ENCODE peak calls at places on chromosomes 6 and 20, in ten cellular contexts. One of them, this sample, is unnamed.

GRCh38 chr6:64949257-64949656 is 757.8 kb downstream of the EYS start:
- DNase-seq in GM19239: no peak
- DNase-seq in activated T-helper 1 cell treated with Interleukin-2 at 50 U/mL for 16 hours: no peak
- DNase-seq in DMS153: no peak
- DNase-seq in activated CD8-positive, alpha-beta memory T cell treated with anti-CD3 and anti-CD28 coated beads, Interleukin-2, amount 10 ng/mL, durations not matched to agents 7 days and 5 days: no peak
- DNase-seq in ovary: no peak
- DNase-seq in HT-29: no peak
- DNase-seq in omental fat pad: no peak
- DNase-seq in SHP77 treated with DMSO at 0.1 percent for 48 hours: no peak
- DNase-seq in epithelial cell of prostate: no peak
- DNase-seq in this sample: no peak

GRCh38 chr6:16108996-16109658 is 19.8 kb upstream of the MYLIP start:
- DNase-seq in ovary: no peak
- DNase-seq in HT-29: no peak
- DNase-seq in activated CD8-positive, alpha-beta memory T cell treated with anti-CD3 and anti-CD28 coated beads, Interleukin-2, amount 10 ng/mL, durations not matched to agents 7 days and 5 days: no peak
- DNase-seq in epithelial cell of prostate: no peak
- DNase-seq in DMS153: no peak
- DNase-seq in SHP77 treated with DMSO at 0.1 percent for 48 hours: no peak
- DNase-seq in activated T-helper 1 cell treated with Interleukin-2 at 50 U/mL for 16 hours: no peak
- DNase-seq in GM19239: no peak
- DNase-seq in omental fat pad: no peak
- DNase-seq in this sample: no peak

GRCh38 chr6:3202999-3203696 is 24.3 kb downstream of the TUBB2B start:
- DNase-seq in activated T-helper 1 cell treated with Interleukin-2 at 50 U/mL for 16 hours: no peak
- DNase-seq in SHP77 treated with DMSO at 0.1 percent for 48 hours: no peak
- DNase-seq in DMS153: no peak
- DNase-seq in ovary: no peak
- DNase-seq in omental fat pad: no peak
- DNase-seq in HT-29: no peak
- DNase-seq in epithelial cell of prostate: no peak
- DNase-seq in activated CD8-positive, alpha-beta memory T cell treated with anti-CD3 and anti-CD28 coated beads, Interleukin-2, amount 10 ng/mL, durations not matched to agents 7 days and 5 days: no peak
- DNase-seq in GM19239: no peak
- DNase-seq in this sample: no peak

GRCh38 chr6:7727150-7727950 is 1.5 kb downstream of the BMP6 start:
- DNase-seq in omental fat pad: no peak
- DNase-seq in ovary: peak
- DNase-seq in GM19239: peak
- DNase-seq in activated T-helper 1 cell treated with Interleukin-2 at 50 U/mL for 16 hours: no peak
- DNase-seq in DMS153: no peak
- DNase-seq in activated CD8-positive, alpha-beta memory T cell treated with anti-CD3 and anti-CD28 coated beads, Interleukin-2, amount 10 ng/mL, durations not matched to agents 7 days and 5 days: no peak
- DNase-seq in HT-29: no peak
- DNase-seq in SHP77 treated with DMSO at 0.1 percent for 48 hours: no peak
- DNase-seq in epithelial cell of prostate: no peak
- DNase-seq in this sample: no peak

GRCh38 chr20:7828437-7828836 is 111.8 kb downstream of the HAO1 start:
- DNase-seq in epithelial cell of prostate: no peak
- DNase-seq in activated T-helper 1 cell treated with Interleukin-2 at 50 U/mL for 16 hours: no peak
- DNase-seq in GM19239: no peak
- DNase-seq in DMS153: no peak
- DNase-seq in ovary: no peak
- DNase-seq in HT-29: no peak
- DNase-seq in omental fat pad: no peak
- DNase-seq in activated CD8-positive, alpha-beta memory T cell treated with anti-CD3 and anti-CD28 coated beads, Interleukin-2, amount 10 ng/mL, durations not matched to agents 7 days and 5 days: no peak
- DNase-seq in SHP77 treated with DMSO at 0.1 percent for 48 hours: no peak
- DNase-seq in this sample: no peak

GRCh38 chr6:3697609-3698008 is 53.9 kb downstream of the PXDC1 start:
- DNase-seq in epithelial cell of prostate: no peak
- DNase-seq in GM19239: no peak
- DNase-seq in omental fat pad: no peak
- DNase-seq in DMS153: no peak
- DNase-seq in HT-29: no peak
- DNase-seq in SHP77 treated with DMSO at 0.1 percent for 48 hours: no peak
- DNase-seq in activated T-helper 1 cell treated with Interleukin-2 at 50 U/mL for 16 hours: no peak
- DNase-seq in ovary: no peak
- DNase-seq in activated CD8-positive, alpha-beta memory T cell treated with anti-CD3 and anti-CD28 coated beads, Interleukin-2, amount 10 ng/mL, durations not matched to agents 7 days and 5 days: no peak
- DNase-seq in this sample: peak

GRCh38 chr6:151478670-151479069 is 15.1 kb upstream of the CCDC170 start:
- DNase-seq in omental fat pad: no peak
- DNase-seq in epithelial cell of prostate: no peak
- DNase-seq in GM19239: no peak
- DNase-seq in ovary: no peak
- DNase-seq in activated CD8-positive, alpha-beta memory T cell treated with anti-CD3 and anti-CD28 coated beads, Interleukin-2, amount 10 ng/mL, durations not matched to agents 7 days and 5 days: no peak
- DNase-seq in activated T-helper 1 cell treated with Interleukin-2 at 50 U/mL for 16 hours: no peak
- DNase-seq in DMS153: no peak
- DNase-seq in SHP77 treated with DMSO at 0.1 percent for 48 hours: no peak
- DNase-seq in HT-29: no peak
- DNase-seq in this sample: no peak

GRCh38 chr6:73027691-73028090 is 197.6 kb downstream of the KHDC1L start:
- DNase-seq in activated CD8-positive, alpha-beta memory T cell treated with anti-CD3 and anti-CD28 coated beads, Interleukin-2, amount 10 ng/mL, durations not matched to agents 7 days and 5 days: no peak
- DNase-seq in omental fat pad: no peak
- DNase-seq in SHP77 treated with DMSO at 0.1 percent for 48 hours: no peak
- DNase-seq in epithelial cell of prostate: no peak
- DNase-seq in GM19239: no peak
- DNase-seq in activated T-helper 1 cell treated with Interleukin-2 at 50 U/mL for 16 hours: no peak
- DNase-seq in DMS153: no peak
- DNase-seq in HT-29: no peak
- DNase-seq in ovary: no peak
- DNase-seq in this sample: no peak

GRCh38 chr6:104623052-104623690 is 236.5 kb downstream of the HACE1 start:
- DNase-seq in omental fat pad: no peak
- DNase-seq in epithelial cell of prostate: no peak
- DNase-seq in DMS153: no peak
- DNase-seq in ovary: no peak
- DNase-seq in activated CD8-positive, alpha-beta memory T cell treated with anti-CD3 and anti-CD28 coated beads, Interleukin-2, amount 10 ng/mL, durations not matched to agents 7 days and 5 days: no peak
- DNase-seq in activated T-helper 1 cell treated with Interleukin-2 at 50 U/mL for 16 hours: no peak
- DNase-seq in GM19239: no peak
- DNase-seq in SHP77 treated with DMSO at 0.1 percent for 48 hours: peak
- DNase-seq in HT-29: no peak
- DNase-seq in this sample: peak

GRCh38 chr6:34169897-34170296 is 24.0 kb upstream of the GRM4 start:
- DNase-seq in omental fat pad: no peak
- DNase-seq in HT-29: no peak
- DNase-seq in SHP77 treated with DMSO at 0.1 percent for 48 hours: no peak
- DNase-seq in DMS153: no peak
- DNase-seq in activated CD8-positive, alpha-beta memory T cell treated with anti-CD3 and anti-CD28 coated beads, Interleukin-2, amount 10 ng/mL, durations not matched to agents 7 days and 5 days: no peak
- DNase-seq in ovary: no peak
- DNase-seq in GM19239: no peak
- DNase-seq in activated T-helper 1 cell treated with Interleukin-2 at 50 U/mL for 16 hours: no peak
- DNase-seq in epithelial cell of prostate: no peak
- DNase-seq in this sample: no peak

GRCh38 chr6:31620586-31621319 is at the start of gene PRRC2A:
- DNase-seq in ovary: peak
- DNase-seq in HT-29: no peak
- DNase-seq in activated T-helper 1 cell treated with Interleukin-2 at 50 U/mL for 16 hours: no peak
- DNase-seq in epithelial cell of prostate: no peak
- DNase-seq in DMS153: peak
- DNase-seq in SHP77 treated with DMSO at 0.1 percent for 48 hours: peak
- DNase-seq in activated CD8-positive, alpha-beta memory T cell treated with anti-CD3 and anti-CD28 coated beads, Interleukin-2, amount 10 ng/mL, durations not matched to agents 7 days and 5 days: peak
- DNase-seq in GM19239: peak
- DNase-seq in omental fat pad: peak
- DNase-seq in this sample: no peak

GRCh38 chr6:166736606-166737005 is 109.6 kb upstream of the RPS6KA2 start:
- DNase-seq in omental fat pad: no peak
- DNase-seq in GM19239: no peak
- DNase-seq in HT-29: no peak
- DNase-seq in DMS153: peak
- DNase-seq in SHP77 treated with DMSO at 0.1 percent for 48 hours: no peak
- DNase-seq in epithelial cell of prostate: peak
- DNase-seq in activated CD8-positive, alpha-beta memory T cell treated with anti-CD3 and anti-CD28 coated beads, Interleukin-2, amount 10 ng/mL, durations not matched to agents 7 days and 5 days: peak
- DNase-seq in activated T-helper 1 cell treated with Interleukin-2 at 50 U/mL for 16 hours: no peak
- DNase-seq in ovary: no peak
- DNase-seq in this sample: peak

GRCh38 chr6:103769431-103769830 is 1090.3 kb downstream of the HACE1 start:
- DNase-seq in DMS153: no peak
- DNase-seq in omental fat pad: no peak
- DNase-seq in SHP77 treated with DMSO at 0.1 percent for 48 hours: no peak
- DNase-seq in ovary: no peak
- DNase-seq in HT-29: no peak
- DNase-seq in GM19239: no peak
- DNase-seq in activated CD8-positive, alpha-beta memory T cell treated with anti-CD3 and anti-CD28 coated beads, Interleukin-2, amount 10 ng/mL, durations not matched to agents 7 days and 5 days: no peak
- DNase-seq in epithelial cell of prostate: no peak
- DNase-seq in activated T-helper 1 cell treated with Interleukin-2 at 50 U/mL for 16 hours: no peak
- DNase-seq in this sample: no peak

GRCh38 chr6:85417336-85417735 is 32.5 kb upstream of the NT5E start:
- DNase-seq in GM19239: no peak
- DNase-seq in epithelial cell of prostate: no peak
- DNase-seq in ovary: no peak
- DNase-seq in omental fat pad: no peak
- DNase-seq in DMS153: no peak
- DNase-seq in activated T-helper 1 cell treated with Interleukin-2 at 50 U/mL for 16 hours: no peak
- DNase-seq in HT-29: no peak
- DNase-seq in activated CD8-positive, alpha-beta memory T cell treated with anti-CD3 and anti-CD28 coated beads, Interleukin-2, amount 10 ng/mL, durations not matched to agents 7 days and 5 days: no peak
- DNase-seq in SHP77 treated with DMSO at 0.1 percent for 48 hours: no peak
- DNase-seq in this sample: peak

GRCh38 chr6:42120895-42121865 is 21.2 kb downstream of the C6orf132 start:
- DNase-seq in activated CD8-positive, alpha-beta memory T cell treated with anti-CD3 and anti-CD28 coated beads, Interleukin-2, amount 10 ng/mL, durations not matched to agents 7 days and 5 days: no peak
- DNase-seq in HT-29: peak
- DNase-seq in epithelial cell of prostate: no peak
- DNase-seq in ovary: no peak
- DNase-seq in DMS153: no peak
- DNase-seq in omental fat pad: no peak
- DNase-seq in GM19239: no peak
- DNase-seq in activated T-helper 1 cell treated with Interleukin-2 at 50 U/mL for 16 hours: no peak
- DNase-seq in SHP77 treated with DMSO at 0.1 percent for 48 hours: no peak
- DNase-seq in this sample: no peak

GRCh38 chr6:148608211-148608951 is 138.4 kb upstream of the UST start:
- DNase-seq in epithelial cell of prostate: no peak
- DNase-seq in DMS153: no peak
- DNase-seq in HT-29: peak
- DNase-seq in SHP77 treated with DMSO at 0.1 percent for 48 hours: no peak
- DNase-seq in activated T-helper 1 cell treated with Interleukin-2 at 50 U/mL for 16 hours: no peak
- DNase-seq in GM19239: no peak
- DNase-seq in activated CD8-positive, alpha-beta memory T cell treated with anti-CD3 and anti-CD28 coated beads, Interleukin-2, amount 10 ng/mL, durations not matched to agents 7 days and 5 days: no peak
- DNase-seq in omental fat pad: no peak
- DNase-seq in ovary: no peak
- DNase-seq in this sample: no peak